ENCODE peak calls at places on chromosome 19, in seven cellular contexts. P is cardiac fibroblast; A is CD4-positive, alpha-beta T cell; K is HL-60; G is cardiac muscle cell; T is HFFc6; O is lower lobe of right lung. L is an unnamed sample.

GRCh38 chr19:43820098-43820860 is 6.8 kb upstream of the ZNF283 start:
- DNase-seq in P (peak), A (no peak), K (no peak), G (peak), T (no peak), O (peak), L (peak)

GRCh38 chr19:4896372-4896771 is 6.3 kb downstream of the ARRDC5 start:
- DNase-seq in P (peak), A (no peak), K (no peak), G (peak), T (no peak), O (no peak), L (no peak)

GRCh38 chr19:54208784-54209057 is 8.1 kb downstream of the RPS9 start:
- DNase-seq in P (no peak), A (no peak), K (no peak), G (peak), T (no peak), O (no peak), L (peak)

GRCh38 chr19:5623397-5624153 is 692 bp downstream of the SAFB start:
- DNase-seq in P (no peak), A (no peak), K (no peak), G (no peak), T (no peak), O (no peak), L (peak)

GRCh38 chr19:40348961-40349507 is 539 bp downstream of the PLD3 start:
- DNase-seq in P (peak), A (no peak), K (peak), G (peak), T (no peak), O (no peak), L (peak)

GRCh38 chr19:33226550-33227241 is 1.0 kb upstream of the SLC7A10 start:
- DNase-seq in P (no peak), A (no peak), K (no peak), G (peak), T (no peak), O (peak), L (peak)

GRCh38 chr19:10817291-10818038 is 18.5 kb downstream of the TMED1 start:
- DNase-seq in P (peak), A (no peak), K (no peak), G (peak), T (peak), O (no peak), L (no peak)

GRCh38 chr19:30864460-30865215 is 484.6 kb downstream of the TSHZ3 start:
- DNase-seq in P (no peak), A (no peak), K (no peak), G (no peak), T (no peak), O (peak), L (peak)

GRCh38 chr19:30692517-30692870 is 320.3 kb downstream of the ZNF536 start:
- DNase-seq in P (no peak), A (no peak), K (no peak), G (peak), T (no peak), O (no peak), L (no peak)

GRCh38 chr19:11480927-11481776 is at the start of gene ELAVL3:
- DNase-seq in P (no peak), A (no peak), K (no peak), G (no peak), T (no peak), O (no peak), L (peak)

DNA sequence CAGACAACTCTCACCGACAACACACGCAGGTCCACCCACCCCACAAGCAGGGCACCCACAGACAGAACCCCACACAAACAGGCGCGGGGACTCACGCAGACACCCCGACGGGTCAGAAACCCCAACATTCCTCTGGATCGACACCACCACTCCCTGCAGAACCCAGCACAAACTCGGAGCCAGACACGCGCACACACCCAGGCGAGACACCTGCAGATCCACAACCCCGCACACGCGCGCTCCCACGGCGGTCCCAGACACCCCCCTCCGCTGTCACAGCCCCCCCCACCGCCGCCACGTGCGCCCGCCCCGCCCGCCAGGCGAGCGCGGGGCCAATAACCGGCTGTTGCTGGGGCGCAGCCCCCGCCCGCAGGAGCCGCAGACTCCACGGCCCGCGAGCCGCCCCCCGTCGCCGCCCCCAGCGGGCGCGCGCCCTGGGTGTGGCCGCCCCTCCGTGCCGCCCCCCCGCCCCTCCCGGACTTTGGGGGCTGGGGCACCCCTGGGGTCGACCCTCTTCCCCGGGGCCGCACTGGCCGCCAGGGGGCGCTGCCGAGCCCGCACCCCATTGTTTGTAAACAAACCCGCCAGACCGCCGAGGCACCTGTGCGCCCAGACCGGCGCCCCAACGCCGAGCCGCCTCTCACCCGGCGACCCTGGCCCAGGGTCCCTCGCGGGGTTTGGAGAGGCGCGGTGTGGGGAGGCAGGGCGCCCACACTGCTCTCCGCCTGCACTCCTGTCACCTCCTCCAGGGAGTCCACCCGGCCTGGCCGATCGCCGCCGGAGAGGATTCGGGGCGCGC is 678 bp downstream of the BBC3 start:
- DNase-seq in P (peak), A (peak), K (no peak), G (peak), T (peak), O (peak), L (peak)
- TF ChIP-seq CTCF in P (peak), A (peak), K (no peak), G (peak), T (peak), O (peak), L (peak)

GRCh38 chr19:35236638-35237400 is 8.3 kb upstream of the FAM187B start:
- DNase-seq in P (no peak), A (peak), K (no peak), G (no peak), T (no peak), O (no peak), L (peak)
- TF ChIP-seq CTCF in P (no peak), A (peak), K (no peak), G (peak), T (no peak), O (no peak), L (no peak)

GRCh38 chr19:3468211-3468610 is 12.1 kb downstream of the SMIM24 start:
- DNase-seq in P (no peak), A (no peak), K (no peak), G (no peak), T (no peak), O (no peak), L (no peak)

GRCh38 chr19:3467437-3468198 is 12.7 kb downstream of the SMIM24 start:
- DNase-seq in P (no peak), A (no peak), K (no peak), G (no peak), T (no peak), O (no peak), L (peak)

GRCh38 chr19:3471954-3472655 is 8.2 kb downstream of the SMIM24 start:
- DNase-seq in P (no peak), A (peak), K (no peak), G (peak), T (no peak), O (no peak), L (peak)

GRCh38 chr19:3470500-3471128 is 9.7 kb downstream of the SMIM24 start:
- DNase-seq in P (no peak), A (no peak), K (no peak), G (peak), T (no peak), O (no peak), L (no peak)

GRCh38 chr19:3469638-3470499 is 10.5 kb downstream of the SMIM24 start:
- DNase-seq in P (no peak), A (no peak), K (no peak), G (no peak), T (no peak), O (no peak), L (no peak)
- TF ChIP-seq CTCF in P (no peak), A (no peak), K (no peak), G (peak), T (peak), O (no peak), L (no peak)

GRCh38 chr19:41753159-41753558 is 2.2 kb upstream of the CEACAM6 start:
- DNase-seq in P (peak), A (peak), K (peak), G (peak), T (peak), O (peak), L (peak)
- TF ChIP-seq CTCF in P (peak), A (peak), K (peak), G (peak), T (peak), O (peak), L (peak)

GRCh38 chr19:8322638-8322997 is 1.3 kb downstream of the RPS28 start:
- DNase-seq in P (no peak), A (no peak), K (no peak), G (no peak), T (no peak), O (no peak), L (no peak)
- TF ChIP-seq CTCF in P (no peak), A (no peak), K (no peak), G (no peak), T (no peak), O (no peak), L (no peak)

DNA sequence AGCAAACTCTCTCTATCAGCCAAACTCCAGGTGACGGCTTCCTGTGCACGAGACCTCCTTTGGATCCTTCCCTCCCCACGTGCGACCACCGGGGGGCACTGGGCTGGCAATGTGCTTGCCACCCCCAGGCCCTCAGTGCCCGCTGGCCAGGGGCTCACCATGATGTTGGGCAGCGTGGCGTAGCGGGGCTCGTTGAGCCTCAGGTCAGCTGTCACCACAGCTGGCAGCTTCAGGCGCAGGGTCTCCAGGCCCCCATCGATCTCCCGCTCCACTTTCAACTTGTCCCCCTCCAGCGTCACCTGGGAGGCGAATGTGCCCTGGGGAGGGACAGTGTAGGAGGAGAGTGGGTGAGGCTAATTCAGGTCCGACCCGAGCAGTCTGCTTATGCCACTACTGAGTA is 4.8 kb upstream of the VSIG10L start:
- DNase-seq in P (no peak), A (no peak), K (no peak), G (no peak), T (no peak), O (no peak), L (no peak)
- TF ChIP-seq CTCF in P (no peak), A (no peak), K (no peak), G (no peak), T (peak), O (no peak), L (no peak)